ENCODE peak calls at places on chromosomes 12 and 14, in five cellular contexts. R is HCT116, F is Right ventricle myocardium superior, D is GM10248, A is NCI-H1436. W is an unnamed sample.

GRCh38 chr12:58584885-58585284 is 335.4 kb downstream of the LRIG3 start:
- DNase-seq in F (no peak), R (no peak), D (no peak), A (peak), W (no peak)

GRCh38 chr12:74903522-74903921 is 306.1 kb downstream of the KCNC2 start:
- DNase-seq in D (no peak), R (peak), A (no peak), F (no peak), W (no peak)

GRCh38 chr14:75231320-75231719 is 47.3 kb upstream of the FOS start:
- DNase-seq in R (no peak), A (no peak), F (no peak), D (no peak), W (no peak)

GRCh38 chr12:68403296-68403695 is 71.1 kb upstream of the MDM1 start:
- DNase-seq in A (no peak), D (no peak), F (no peak), R (no peak), W (no peak)

GRCh38 chr12:82458101-82458500 is 99.8 kb downstream of the METTL25 start:
- DNase-seq in A (no peak), F (no peak), R (no peak), D (no peak), W (no peak)

GRCh38 chr14:21059842-21060589 is 2.4 kb downstream of the RNASE8 start:
- DNase-seq in R (no peak), A (no peak), D (no peak), F (no peak), W (no peak)

GRCh38 chr14:24876009-24876690 is 173.8 kb downstream of the STXBP6 start:
- DNase-seq in D (no peak), A (no peak), R (no peak), F (no peak), W (no peak)

GRCh38 chr12:45762185-45763110 is 32.9 kb downstream of the ARID2 start:
- DNase-seq in A (peak), D (peak), R (peak), F (no peak), W (peak)

GRCh38 chr14:81638656-81639055 is 105.0 kb upstream of the SEL1L start:
- DNase-seq in F (no peak), R (no peak), A (no peak), D (no peak), W (no peak)

GRCh38 chr12:19577131-19577530 is 137.8 kb downstream of the AEBP2 start:
- DNase-seq in F (no peak), D (no peak), R (no peak), A (no peak), W (no peak)

GRCh38 chr14:92499216-92499615 is 14.4 kb upstream of the RIN3 start:
- DNase-seq in F (no peak), A (no peak), D (no peak), R (no peak), W (no peak)

GRCh38 chr14:105138021-105138541 is 30.5 kb downstream of the JAG2 start:
- DNase-seq in R (no peak), F (no peak), D (no peak), A (no peak), W (no peak)

GRCh38 chr14:96287856-96288255 is 31.8 kb downstream of the BDKRB1 start:
- DNase-seq in D (no peak), F (no peak), A (no peak), R (no peak), W (no peak)

GRCh38 chr12:102659200-102659911 is 179.0 kb upstream of the IGF1 start:
- DNase-seq in D (no peak), R (no peak), A (no peak), F (no peak), W (no peak)

GRCh38 chr14:69464829-69465228 is 19.7 kb upstream of the PLEKHD1 start:
- DNase-seq in D (no peak), R (no peak), A (no peak), F (no peak), W (no peak)

GRCh38 chr12:120118710-120119097 is 2.2 kb upstream of the RAB35 start:
- DNase-seq in A (no peak), R (no peak), D (no peak), F (no peak), W (no peak)

GRCh38 chr12:26741828-26742227 is 91.2 kb downstream of the ITPR2 start:
- DNase-seq in F (no peak), A (no peak), R (no peak), D (no peak), W (no peak)

GRCh38 chr12:50933459-50934124 is 18.8 kb upstream of the HIGD1C start:
- DNase-seq in R (no peak), A (no peak), F (no peak), D (no peak), W (no peak)

GRCh38 chr12:67302162-67302561 is 33.0 kb downstream of the CAND1 start:
- DNase-seq in R (no peak), F (no peak), A (no peak), D (no peak), W (no peak)

GRCh38 chr14:55074662-55075061 is 23.2 kb downstream of the MAPK1IP1L start:
- DNase-seq in D (peak), F (no peak), R (no peak), A (no peak), W (no peak)

GRCh38 chr14:97827746-97828145 is 1030.6 kb downstream of the VRK1 start:
- DNase-seq in R (no peak), A (no peak), D (no peak), F (no peak), W (no peak)

GRCh38 chr12:93060666-93061413 is 131.7 kb upstream of the EEA1 start:
- DNase-seq in R (no peak), F (no peak), A (no peak), D (peak), W (no peak)

GRCh38 chr14:64191756-64192155 is 102.4 kb downstream of the ESR2 start:
- DNase-seq in A (no peak), F (no peak), R (no peak), D (no peak), W (no peak)

GRCh38 chr12:57483466-57483865 is 3.8 kb upstream of the ARHGAP9 start:
- DNase-seq in F (no peak), D (no peak), A (no peak), R (no peak), W (no peak)

GRCh38 chr12:130053641-130054040 is 108.6 kb upstream of the FZD10 start:
- DNase-seq in A (no peak), R (no peak), F (no peak), D (no peak), W (no peak)

GRCh38 chr12:131963381-131963780 is 13.6 kb downstream of the EP400 start:
- DNase-seq in F (no peak), D (no peak), R (no peak), A (no peak), W (no peak)

GRCh38 chr12:90268574-90268973 is 559.9 kb upstream of the ATP2B1 start:
- DNase-seq in F (no peak), A (no peak), R (no peak), D (no peak), W (no peak)

GRCh38 chr14:52313493-52313881 is 625 bp upstream of the PTGER2 start:
- DNase-seq in A (no peak), R (no peak), D (no peak), F (no peak), W (no peak)

GRCh38 chr14:106390401-106390800 is 864.0 kb downstream of the TMEM121 start:
- DNase-seq in A (no peak), D (no peak), R (no peak), F (no peak), W (no peak)

GRCh38 chr12:104522985-104523719 is 66.4 kb downstream of the CHST11 start:
- DNase-seq in R (no peak), D (no peak), A (no peak), F (no peak), W (no peak)

W was measured in germinal center.